ENCODE peak calls at places on chromosome 13, in ten cellular contexts. R, V, F, T, A, I, D, H, P and K are unnamed samples.

GRCh38 chr13:112204376-112204775 is 137.4 kb downstream of the SOX1 start:
- DNase-seq in H (no peak), P (no peak), I (no peak), F (no peak), A (no peak), V (no peak), T (no peak), D (no peak), R (peak), K (no peak)

GRCh38 chr13:110517505-110518149 is 43.9 kb downstream of the RAB20 start:
- DNase-seq in P (no peak), V (no peak), R (no peak), D (no peak), A (no peak), F (no peak), H (no peak), I (no peak), T (no peak), K (no peak)

GRCh38 chr13:78372581-78372980 is 230.8 kb downstream of the POU4F1 start:
- DNase-seq in I (no peak), R (no peak), T (no peak), V (no peak), D (no peak), P (no peak), F (no peak), A (no peak), H (no peak), K (no peak)

GRCh38 chr13:102141625-102142472 is 260.0 kb downstream of the FGF14 start:
- DNase-seq in P (no peak), V (no peak), I (no peak), H (no peak), T (no peak), D (peak), A (peak), F (no peak), R (peak), K (no peak)

GRCh38 chr13:85798999-85799646 is at the start of gene SLITRK6:
- DNase-seq in H (no peak), D (peak), A (peak), P (no peak), I (no peak), R (peak), T (no peak), V (no peak), F (no peak), K (no peak)

GRCh38 chr13:111530137-111530536 is 209.7 kb downstream of the TEX29 start:
- DNase-seq in H (peak), A (no peak), T (no peak), V (no peak), D (no peak), F (no peak), I (no peak), P (no peak), R (no peak), K (no peak)

GRCh38 chr13:44068737-44069136 is 189.0 kb downstream of the LACC1 start:
- DNase-seq in T (no peak), V (no peak), A (peak), D (peak), P (no peak), I (no peak), F (no peak), H (no peak), R (no peak), K (no peak)

GRCh38 chr13:67652887-67653286 is 422.8 kb upstream of the PCDH9 start:
- DNase-seq in H (no peak), D (no peak), R (no peak), A (no peak), F (no peak), I (no peak), V (no peak), T (no peak), P (no peak), K (no peak)

GRCh38 chr13:47426126-47426849 is 529.4 kb upstream of the HTR2A start:
- DNase-seq in A (peak), D (peak), R (no peak), H (peak), V (no peak), T (no peak), I (no peak), F (peak), P (no peak), K (no peak)

GRCh38 chr13:24280722-24281121 is 28.7 kb upstream of the C1QTNF9 start:
- DNase-seq in D (peak), T (no peak), F (no peak), A (no peak), V (no peak), R (no peak), I (no peak), H (no peak), P (no peak), K (no peak)

GRCh38 chr13:43728411-43728810 is 58.4 kb downstream of the ENOX1 start:
- DNase-seq in V (no peak), T (no peak), D (no peak), A (peak), F (no peak), H (no peak), P (no peak), I (no peak), R (no peak), K (no peak)

GRCh38 chr13:63901630-63902029 is 2486.0 kb upstream of the PCDH20 start:
- DNase-seq in I (no peak), T (no peak), H (no peak), A (no peak), D (no peak), P (no peak), V (no peak), R (peak), F (no peak), K (no peak)

GRCh38 chr13:52899206-52899605 is 50.8 kb upstream of the PCDH8 start:
- DNase-seq in P (no peak), T (no peak), I (no peak), A (no peak), H (no peak), R (no peak), D (no peak), F (no peak), V (no peak), K (no peak)

GRCh38 chr13:63107163-63107935 is 1691.7 kb upstream of the PCDH20 start:
- DNase-seq in T (no peak), I (no peak), V (no peak), D (peak), R (no peak), P (no peak), H (no peak), A (no peak), F (no peak), K (no peak)

GRCh38 chr13:37175996-37176395 is 70.5 kb upstream of the CSNK1A1L start:
- DNase-seq in V (no peak), D (peak), A (peak), T (no peak), I (no peak), H (no peak), R (no peak), P (no peak), F (no peak), K (no peak)

GRCh38 chr13:41465215-41465907 is 8.0 kb downstream of the RGCC start:
- DNase-seq in D (peak), A (peak), T (peak), I (peak), F (peak), V (peak), P (no peak), H (no peak), R (no peak), K (peak)

GRCh38 chr13:93286047-93286446 is 59.4 kb downstream of the GPC6 start:
- DNase-seq in T (no peak), V (no peak), D (no peak), P (no peak), I (no peak), F (no peak), H (no peak), A (no peak), R (peak), K (no peak)

GRCh38 chr13:99386911-99387788 is 80.0 kb upstream of the GPR183 start:
- DNase-seq in R (peak), F (peak), T (peak), A (peak), H (peak), P (no peak), I (peak), D (no peak), V (peak), K (peak)

GRCh38 chr13:21957833-21958232 is 287.0 kb downstream of the FGF9 start:
- DNase-seq in R (no peak), T (no peak), P (no peak), D (peak), V (no peak), A (no peak), I (no peak), H (no peak), F (no peak), K (no peak)

GRCh38 chr13:40536443-40537113 is 129.9 kb downstream of the FOXO1 start:
- DNase-seq in A (no peak), D (no peak), H (no peak), R (no peak), I (no peak), P (no peak), V (no peak), T (no peak), F (no peak), K (no peak)

GRCh38 chr13:36750461-36750860 is 68.6 kb upstream of the RFXAP start:
- DNase-seq in P (no peak), I (no peak), A (no peak), R (no peak), D (no peak), T (no peak), F (no peak), H (no peak), V (no peak), K (no peak)

GRCh38 chr13:102983496-102983895 is 82.7 kb downstream of the SLC10A2 start:
- DNase-seq in V (no peak), F (no peak), T (no peak), R (no peak), P (no peak), A (peak), I (no peak), D (no peak), H (no peak), K (no peak)

GRCh38 chr13:71033026-71033425 is 834.0 kb downstream of the DACH1 start:
- DNase-seq in D (no peak), H (no peak), F (no peak), P (no peak), V (no peak), A (no peak), R (no peak), I (no peak), T (no peak), K (no peak)

GRCh38 chr13:32009362-32009761 is 22.2 kb upstream of the FRY start:
- DNase-seq in R (no peak), D (no peak), H (no peak), T (no peak), A (no peak), P (no peak), F (no peak), V (no peak), I (no peak), K (no peak)

GRCh38 chr13:77853701-77854100 is 64.9 kb downstream of the EDNRB start:
- DNase-seq in D (no peak), T (no peak), R (peak), P (no peak), A (no peak), F (no peak), H (no peak), V (no peak), I (no peak), K (no peak)

GRCh38 chr13:108705031-108705430 is 75.6 kb downstream of the MYO16 start:
- DNase-seq in V (no peak), P (no peak), T (no peak), R (no peak), F (no peak), A (no peak), D (no peak), H (no peak), I (no peak), K (no peak)